ENCODE peak calls at places on chromosomes 6 and 20, in nine cellular contexts. P is Karpas-422; C is GM12878; K is fibroblast of lung; R is CD8-positive, alpha-beta T cell; D is tibial nerve; T is gastrocnemius medialis; E is right cardiac atrium; F is cardiac muscle cell. O is an unnamed sample. For H3K4me1, the result is how much of the 10 kb centered on the place peaks cover.

GRCh38 chr6:43677759-43678158 is 9.8 kb downstream of the MRPS18A start:
- DNase-seq in T (no peak), F (no peak), R (no peak), E (no peak), K (no peak), C (no peak), P (no peak), D (no peak), O (no peak)

GRCh38 chr20:39049684-39050554 is 87.8 kb downstream of the DHX35 start:
- DNase-seq in T (peak), K (peak), D (peak), R (peak), C (peak), P (peak), E (peak), F (peak), O (peak)

GRCh38 chr6:138341176-138341575 is 36.5 kb upstream of the SMIM28 start:
- DNase-seq in T (no peak), P (no peak), R (no peak), F (no peak), K (no peak), E (no peak), D (no peak), C (no peak), O (no peak)

GRCh38 chr6:111631018-111631417 is 25.3 kb upstream of the TRAF3IP2 start:
- DNase-seq in P (no peak), F (no peak), T (no peak), D (no peak), R (no peak), C (no peak), K (no peak), E (no peak), O (no peak)

GRCh38 chr6:23176883-23177282 is 607.5 kb downstream of the HDGFL1 start:
- DNase-seq in E (peak), T (no peak), K (no peak), P (no peak), D (no peak), R (no peak), C (no peak), F (no peak), O (no peak)

GRCh38 chr6:89693207-89693606 is 54.7 kb upstream of the LYRM2 start:
- DNase-seq in T (no peak), E (no peak), R (no peak), K (no peak), D (no peak), P (no peak), C (no peak), F (no peak), O (no peak)

GRCh38 chr6:158031445-158032353 is 50.0 kb downstream of the SYNJ2 start:
- DNase-seq in T (no peak), K (peak), C (no peak), P (no peak), D (no peak), F (peak), R (peak), E (peak), O (no peak)

GRCh38 chr20:62088258-62089127 is 22.8 kb upstream of the TAF4 start:
- DNase-seq in K (peak), T (no peak), R (no peak), P (no peak), E (no peak), D (no peak), F (peak), C (no peak), O (no peak)

GRCh38 chr6:135116566-135116965 is 61.9 kb upstream of the HBS1L start:
- DNase-seq in T (no peak), E (no peak), R (no peak), K (no peak), D (no peak), C (no peak), F (no peak), P (no peak), O (peak)

GRCh38 chr20:63409834-63410435 is 48.8 kb upstream of the CHRNA4 start:
- DNase-seq in P (no peak), K (no peak), C (no peak), F (no peak), R (no peak), D (no peak), E (no peak), T (no peak), O (no peak)

GRCh38 chr6:135600931-135601330 is 103.4 kb upstream of the AHI1 start:
- DNase-seq in D (no peak), P (no peak), K (no peak), F (no peak), T (no peak), C (no peak), R (no peak), E (no peak), O (no peak)

GRCh38 chr6:132357120-132357519 is 44.2 kb downstream of the MOXD1 start:
- DNase-seq in T (no peak), R (no peak), P (no peak), E (no peak), F (peak), K (peak), C (no peak), D (no peak), O (no peak)

GRCh38 chr6:169449221-169449620 is 195.6 kb upstream of the THBS2 start:
- DNase-seq in T (no peak), D (no peak), C (no peak), E (no peak), P (no peak), F (peak), K (no peak), R (no peak), O (no peak)

GRCh38 chr6:37077459-37078296 is 72.2 kb downstream of the FGD2 start:
- DNase-seq in K (peak), C (no peak), D (peak), F (peak), E (peak), P (no peak), T (peak), R (no peak), O (no peak)

GRCh38 chr6:120302041-120302440 is 952.5 kb upstream of the MAN1A1 start:
- DNase-seq in E (no peak), D (no peak), T (no peak), F (no peak), C (no peak), R (no peak), P (no peak), K (no peak), O (no peak)

GRCh38 chr6:148509152-148509571 is 166.5 kb downstream of the SASH1 start:
- DNase-seq in P (no peak), E (no peak), C (no peak), R (no peak), K (peak), F (peak), T (no peak), D (no peak), O (no peak)

GRCh38 chr6:119284861-119285521 is 64.6 kb downstream of the MAN1A1 start:
- DNase-seq in E (no peak), K (no peak), R (no peak), T (no peak), D (no peak), C (no peak), F (no peak), P (peak), O (no peak)

GRCh38 chr6:28490191-28490890 is 25.3 kb downstream of the GPX6 start:
- DNase-seq in F (no peak), R (no peak), P (no peak), D (no peak), T (no peak), K (no peak), E (no peak), C (no peak), O (no peak)

GRCh38 chr6:5205877-5206840 is 54.6 kb downstream of the LYRM4 start:
- DNase-seq in C (no peak), T (no peak), K (peak), F (peak), R (no peak), D (peak), E (peak), P (no peak), O (no peak)

GRCh38 chr20:47993817-47994216 is 208.5 kb upstream of the SULF2 start:
- DNase-seq in P (no peak), F (no peak), R (no peak), C (no peak), D (no peak), K (no peak), T (no peak), E (no peak), O (no peak)

GRCh38 chr20:62860391-62860923 is 1.2 kb downstream of the TCFL5 start:
- DNase-seq in D (no peak), P (no peak), T (no peak), F (peak), K (peak), E (no peak), R (no peak), C (no peak), O (no peak)

GRCh38 chr20:52410182-52410647 is 218.6 kb upstream of the ZFP64 start:
- DNase-seq in P (no peak), T (no peak), C (no peak), R (peak), D (no peak), E (peak), F (peak), K (peak), O (peak)

GRCh38 chr6:87909849-87910248 is 137.8 kb upstream of the SPACA1 start:
- DNase-seq in D (no peak), K (peak), F (peak), E (no peak), T (no peak), R (no peak), P (no peak), C (no peak), O (no peak)

GRCh38 chr6:80527552-80528052 is 421.1 kb downstream of the BCKDHB start:
- DNase-seq in T (no peak), E (no peak), C (no peak), P (no peak), R (no peak), K (no peak), F (no peak), D (no peak), O (no peak)

GRCh38 chr6:5453531-5453930 is 192.2 kb downstream of the FARS2 start:
- DNase-seq in T (no peak), R (no peak), P (no peak), C (no peak), E (no peak), F (no peak), D (no peak), K (no peak), O (no peak)

GRCh38 chr6:88268508-88268907 is 102.4 kb upstream of the CNR1 start:
- DNase-seq in C (no peak), K (no peak), R (no peak), E (no peak), F (no peak), P (no peak), T (no peak), D (no peak), O (no peak)

GRCh38 chr6:74991573-74992332 is 214.1 kb downstream of the COL12A1 start:
- DNase-seq in P (no peak), C (no peak), E (no peak), R (no peak), D (no peak), F (peak), T (no peak), K (peak), O (no peak)

GRCh38 chr20:62252342-62252966 is 14.1 kb downstream of the OSBPL2 start:
- DNase-seq in K (no peak), T (no peak), D (no peak), P (no peak), R (no peak), E (no peak), C (no peak), F (peak), O (no peak)

GRCh38 chr6:159615923-159616322 is 77.1 kb downstream of the SOD2 start:
- DNase-seq in P (no peak), D (no peak), K (no peak), T (no peak), F (no peak), E (no peak), C (no peak), R (no peak), O (no peak)

GRCh38 chr20:57657537-57658446 is 37.6 kb upstream of the ZBP1 start:
- DNase-seq in K (no peak), F (no peak), P (no peak), C (no peak), D (peak), T (peak), E (peak), R (peak), O (peak)

GRCh38 chr20:20552076-20552475 is 160.4 kb downstream of the RALGAPA2 start:
- DNase-seq in E (no peak), D (no peak), F (no peak), T (no peak), C (no peak), P (no peak), K (no peak), R (no peak), O (no peak)

GRCh38 chr20:19582782-19583181 is 175.3 kb upstream of the RIN2 start:
- DNase-seq in C (no peak), K (no peak), P (no peak), R (no peak), E (no peak), T (no peak), D (no peak), F (no peak), O (no peak)

GRCh38 chr20:41984031-41984430 is 365.9 kb upstream of the CHD6 start:
- DNase-seq in R (no peak), P (no peak), D (no peak), T (no peak), C (peak), K (no peak), E (no peak), F (no peak), O (no peak)

GRCh38 chr6:77447254-77447653 is 16.0 kb downstream of the HTR1B start:
- DNase-seq in T (no peak), D (no peak), P (no peak), K (peak), F (peak), C (no peak), R (no peak), E (no peak), O (no peak)

GRCh38 chr6:31972709-31973350 is 892 bp upstream of the DXO start:
- DNase-seq in R (no peak), T (no peak), K (peak), F (peak), P (no peak), E (no peak), C (no peak), D (no peak), O (no peak)

GRCh38 chr6:135796884-135797283 is 54.6 kb upstream of the PDE7B start:
- DNase-seq in E (no peak), R (no peak), K (no peak), P (no peak), T (no peak), D (no peak), C (no peak), F (peak), O (no peak)

GRCh38 chr20:22963581-22963980 is 71.5 kb upstream of the SSTR4 start:
- DNase-seq in D (no peak), F (no peak), C (no peak), T (no peak), R (no peak), E (no peak), K (no peak), P (no peak), O (no peak)

GRCh38 chr6:107805504-107805903 is 18.6 kb downstream of the SCML4 start:
- DNase-seq in F (no peak), K (no peak), P (no peak), T (no peak), C (no peak), R (no peak), D (no peak), E (no peak), O (peak)

GRCh38 chr6:107803957-107804356 is 20.2 kb downstream of the SCML4 start:
- DNase-seq in P (no peak), E (no peak), C (no peak), T (no peak), F (no peak), D (no peak), R (no peak), K (no peak), O (no peak)

GRCh38 chr6:107809966-107810365 is 14.1 kb downstream of the SCML4 start:
- DNase-seq in R (no peak), P (no peak), F (no peak), E (no peak), T (no peak), D (no peak), K (no peak), C (no peak), O (no peak)

GRCh38 chr6:107807186-107807585 is 16.9 kb downstream of the SCML4 start:
- DNase-seq in K (no peak), E (no peak), P (no peak), T (no peak), F (no peak), D (no peak), R (no peak), C (no peak), O (no peak)

GRCh38 chr6:107806675-107807074 is 17.4 kb downstream of the SCML4 start:
- DNase-seq in P (no peak), F (no peak), E (no peak), R (no peak), K (no peak), T (no peak), C (no peak), D (no peak), O (no peak)
- H3K4me3 ChIP-seq in P (no peak), F (no peak), E (no peak), R (no peak), K (no peak), T (no peak), C (no peak), D (no peak), O (no peak)

GRCh38 chr6:42007286-42007685 is 43.0 kb upstream of the TAF8 start:
- DNase-seq in E (no peak), D (no peak), C (no peak), K (no peak), T (no peak), R (no peak), P (no peak), F (no peak), O (no peak)
- H3K4me1 ChIP-seq in E (under half), D (under half), C (under half), K (under half), T (under half), R (half or more), P (under half), F (under half), O (under half)

GRCh38 chr6:162063666-162064065 is 663.9 kb downstream of the PRKN start:
- DNase-seq in E (no peak), P (no peak), C (no peak), T (no peak), R (no peak), K (peak), D (no peak), F (no peak), O (no peak)
- H3K27ac ChIP-seq in E (no peak), P (no peak), C (no peak), T (no peak), R (no peak), K (no peak), D (no peak), F (no peak), O (no peak)

DNA sequence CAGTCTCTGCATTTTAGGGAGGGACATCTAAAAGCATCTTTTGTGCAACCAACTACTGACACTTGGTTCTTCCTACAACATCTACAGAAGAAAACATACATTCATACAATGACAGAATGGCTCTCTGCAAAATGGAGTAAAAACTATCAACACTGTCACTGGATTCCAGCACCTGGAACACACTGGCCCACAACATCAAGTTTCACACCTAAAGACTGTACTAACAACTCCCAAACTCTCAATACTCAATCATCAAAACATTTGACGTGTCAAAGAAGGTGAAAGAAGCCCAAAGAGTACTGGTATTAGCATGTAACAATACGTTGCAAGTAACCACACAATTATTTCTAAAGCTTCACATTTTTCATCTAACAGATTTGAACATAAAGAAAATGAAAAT is 2.2 kb downstream of the CPNE1 start:
- DNase-seq in E (no peak), T (no peak), C (no peak), F (no peak), R (no peak), D (no peak), P (no peak), K (no peak), O (no peak)
- H3K4me3 ChIP-seq in E (peak), T (peak), C (peak), F (peak), R (peak), D (no peak), P (peak), K (peak), O (peak)

GRCh38 chr6:33200234-33201146 is at the start of the genes RXRB and SLC39A7:
- DNase-seq in E (peak), K (peak), T (peak), R (peak), P (peak), C (peak), F (peak), D (peak), O (peak)
- H3K4me1 ChIP-seq in E (under half), K (under half), T (under half), R (half or more), P (under half), C (under half), F (under half), D (under half), O (under half)

DNA sequence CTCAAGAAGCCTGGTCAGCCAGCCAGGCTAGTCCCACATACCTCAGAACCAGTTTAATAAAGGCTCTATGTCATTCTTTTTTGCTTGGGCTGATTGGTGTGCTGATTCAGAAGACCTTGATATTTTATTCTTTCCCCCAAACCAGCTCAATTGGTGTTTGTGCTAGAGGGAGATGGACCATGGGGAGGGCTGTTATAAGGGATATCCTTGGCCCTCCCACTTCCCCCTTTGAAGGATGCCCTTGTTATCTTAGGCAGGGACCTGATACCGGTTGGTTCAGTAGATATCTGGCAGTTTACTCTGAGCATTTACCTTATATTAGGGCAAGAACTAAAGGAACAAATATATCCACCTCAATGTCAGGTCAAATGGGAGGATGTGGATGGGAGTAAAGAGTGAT is 207.4 kb downstream of the LRFN2 start:
- DNase-seq in T (no peak), F (no peak), P (no peak), C (no peak), R (no peak), K (no peak), D (no peak), E (no peak), O (no peak)
- H3K27ac ChIP-seq in T (no peak), F (no peak), P (no peak), C (no peak), R (no peak), K (no peak), D (no peak), E (no peak), O (no peak)

GRCh38 chr6:154410215-154410614 is 53.6 kb upstream of the IPCEF1 start:
- DNase-seq in F (no peak), C (no peak), P (no peak), T (no peak), K (no peak), D (no peak), R (no peak), E (no peak), O (no peak)
- H3K4me3 ChIP-seq in F (no peak), C (no peak), P (no peak), T (no peak), K (peak), D (no peak), R (no peak), E (no peak), O (no peak)

GRCh38 chr6:45724511-45724910 is 291.1 kb downstream of the CLIC5 start:
- DNase-seq in C (no peak), R (no peak), D (no peak), K (peak), E (peak), P (no peak), T (no peak), F (peak), O (no peak)
- H3K4me1 ChIP-seq in C (under half), R (under half), D (under half), K (under half), E (under half), P (under half), T (under half), F (under half), O (under half)

GRCh38 chr6:44917430-44917829 is 410.7 kb upstream of the RUNX2 start:
- DNase-seq in D (no peak), K (no peak), P (no peak), R (no peak), E (no peak), F (no peak), C (no peak), T (no peak), O (no peak)

GRCh38 chr6:44923416-44923815 is 404.7 kb upstream of the RUNX2 start:
- DNase-seq in T (no peak), R (no peak), E (no peak), C (no peak), D (no peak), F (no peak), P (no peak), K (no peak), O (no peak)

GRCh38 chr6:44921787-44922186 is 406.3 kb upstream of the RUNX2 start:
- DNase-seq in E (no peak), D (no peak), K (no peak), T (no peak), F (no peak), C (no peak), R (no peak), P (no peak), O (no peak)

GRCh38 chr6:44918893-44919292 is 409.2 kb upstream of the RUNX2 start:
- DNase-seq in D (no peak), E (no peak), K (peak), P (no peak), T (no peak), R (no peak), C (no peak), F (peak), O (no peak)

GRCh38 chr6:44920952-44921491 is 407.1 kb upstream of the RUNX2 start:
- DNase-seq in F (peak), P (no peak), R (no peak), D (no peak), C (no peak), K (peak), T (no peak), E (no peak), O (no peak)
- H3K27ac ChIP-seq in F (peak), P (no peak), R (no peak), D (no peak), C (no peak), K (no peak), T (no peak), E (no peak), O (no peak)

O was measured in naive thymus-derived CD4-positive, alpha-beta T cell.